ENCODE peak calls at places on chromosomes 4 and X, in four cellular contexts. A is SK-N-SH; M is Peyer's patch; I is CD8-positive, alpha-beta memory T cell. W is an unnamed sample.

GRCh38 chr4:53635697-53636483 is 44.6 kb upstream of the LNX1 start:
- DNase-seq in A (no peak), M (no peak), I (no peak), W (no peak)

GRCh38 chr4:153940916-153941315 is 152.0 kb upstream of the SFRP2 start:
- DNase-seq in A (no peak), M (no peak), I (no peak), W (no peak)

GRCh38 chr4:78056265-78057129 is 626 bp upstream of the FRAS1 start:
- DNase-seq in A (peak; percentile 75), M (peak; percentile 37), I (no peak), W (peak; percentile 48)

GRCh38 chrX:156004256-156004655 is 6.8 kb downstream of the IL9R start:
- DNase-seq in A (no peak), M (no peak), I (no peak), W (no peak)

GRCh38 chr4:76572224-76572623 is 137.2 kb downstream of the SHROOM3 start:
- DNase-seq in A (no peak), M (no peak), I (no peak), W (no peak)

GRCh38 chrX:105515561-105515960 is 295.1 kb upstream of the TEX13A start:
- DNase-seq in A (no peak), M (no peak), I (no peak), W (no peak)

GRCh38 chrX:153773741-153774575 is 6.9 kb upstream of the SRPK3 start:
- DNase-seq in A (peak; percentile 36), M (no peak), I (no peak), W (no peak)

GRCh38 chr4:93072292-93072691 is 756.3 kb upstream of the ATOH1 start:
- DNase-seq in A (no peak), M (no peak), I (no peak), W (no peak)

GRCh38 chr4:16496501-16496900 is 270.2 kb upstream of the TAPT1 start:
- DNase-seq in A (no peak), M (no peak), I (no peak), W (peak; percentile 17)

GRCh38 chrX:24550166-24550565 is 85.1 kb downstream of the PDK3 start:
- DNase-seq in A (no peak), M (no peak), I (no peak), W (no peak)

GRCh38 chr4:185305979-185306442 is 89.7 kb downstream of the LRP2BP start:
- DNase-seq in A (no peak), M (no peak), I (no peak), W (peak; percentile 79)

GRCh38 chr4:185304541-185304940 is 91.2 kb downstream of the LRP2BP start:
- DNase-seq in A (no peak), M (no peak), I (no peak), W (no peak)

GRCh38 chr4:185309770-185310169 is 86.0 kb downstream of the LRP2BP start:
- DNase-seq in A (no peak), M (no peak), I (no peak), W (no peak)

GRCh38 chr4:185307136-185307950 is 88.4 kb downstream of the LRP2BP start:
- DNase-seq in A (no peak), M (no peak), I (no peak), W (no peak)

DNA sequence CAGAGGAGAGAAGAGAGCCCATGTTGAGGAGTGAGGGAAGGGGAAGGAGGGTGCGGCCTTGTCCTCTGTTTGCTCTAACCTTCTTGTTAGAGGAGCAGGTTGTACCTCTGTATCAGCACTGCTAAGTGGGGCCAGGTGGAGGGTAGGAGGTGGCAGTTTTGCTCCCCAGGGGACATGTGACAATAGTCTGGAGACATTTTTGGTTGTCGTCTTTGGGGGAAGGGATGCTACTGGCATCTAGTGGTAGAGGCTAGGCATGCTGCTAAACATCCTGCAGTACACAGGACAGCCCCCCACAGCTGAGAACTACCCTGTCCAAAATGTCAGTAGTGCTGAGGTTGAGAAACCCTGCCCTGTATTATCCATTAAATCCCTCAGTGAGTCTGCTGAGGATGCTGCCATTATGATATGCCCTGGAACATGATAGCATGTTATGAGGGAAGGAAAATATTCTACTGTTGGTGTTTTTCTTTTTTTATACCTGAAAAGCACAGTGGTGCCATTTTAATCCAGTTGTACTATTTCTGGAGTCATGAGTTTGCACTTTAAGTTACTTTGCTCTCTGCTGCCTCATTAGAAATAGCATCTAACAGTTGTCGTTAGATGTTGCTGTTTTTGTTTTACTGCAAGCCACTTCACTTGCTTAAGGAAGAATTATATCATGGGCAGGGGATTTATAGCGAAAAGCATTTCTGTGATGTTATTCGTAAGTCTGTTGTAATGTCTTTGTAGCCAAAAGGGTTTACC is 90.6 kb downstream of the LRP2BP start:
- DNase-seq in A (peak; percentile 28), M (no peak), I (no peak), W (no peak)
- H3K4me3 ChIP-seq in A (no peak overlapping the region), M (no peak overlapping the region), I (no peak overlapping the region), W (no peak overlapping the region)

GRCh38 chr4:156584100-156584499 is 387.5 kb downstream of the PDGFC start:
- DNase-seq in A (no peak), M (no peak), I (no peak), W (no peak)

GRCh38 chr4:156578713-156579112 is 392.9 kb downstream of the PDGFC start:
- DNase-seq in A (no peak), M (no peak), I (no peak), W (no peak)

GRCh38 chr4:156581693-156582092 is 389.9 kb downstream of the PDGFC start:
- DNase-seq in A (no peak), M (no peak), I (no peak), W (no peak)

GRCh38 chr4:156581282-156581681 is 390.3 kb downstream of the PDGFC start:
- DNase-seq in A (no peak), M (no peak), I (no peak), W (no peak)

GRCh38 chr4:156583265-156583664 is 388.3 kb downstream of the PDGFC start:
- DNase-seq in A (no peak), M (no peak), I (no peak), W (no peak)
- H3K4me3 ChIP-seq in A (no peak overlapping the region), M (no peak overlapping the region), I (no peak overlapping the region), W (no peak overlapping the region)

GRCh38 chrX:33725556-33726232 is 406.4 kb downstream of the FAM47A start:
- DNase-seq in A (no peak), M (no peak), I (no peak), W (no peak)
- H3K4me3 ChIP-seq in A (peak overlapping the region; percentile 29), M (no peak overlapping the region), I (no peak overlapping the region), W (peak overlapping the region; percentile 37)

GRCh38 chr4:145907827-145908226 is 30.8 kb downstream of the ZNF827 start:
- DNase-seq in A (no peak), M (no peak), I (no peak), W (no peak)

GRCh38 chr4:145907363-145907762 is 31.3 kb downstream of the ZNF827 start:
- DNase-seq in A (no peak), M (no peak), I (no peak), W (no peak)

GRCh38 chr4:145909773-145910172 is 28.9 kb downstream of the ZNF827 start:
- DNase-seq in A (no peak), M (no peak), I (no peak), W (no peak)

GRCh38 chr4:145912391-145912790 is 26.2 kb downstream of the ZNF827 start:
- DNase-seq in A (no peak), M (no peak), I (no peak), W (no peak)

DNA sequence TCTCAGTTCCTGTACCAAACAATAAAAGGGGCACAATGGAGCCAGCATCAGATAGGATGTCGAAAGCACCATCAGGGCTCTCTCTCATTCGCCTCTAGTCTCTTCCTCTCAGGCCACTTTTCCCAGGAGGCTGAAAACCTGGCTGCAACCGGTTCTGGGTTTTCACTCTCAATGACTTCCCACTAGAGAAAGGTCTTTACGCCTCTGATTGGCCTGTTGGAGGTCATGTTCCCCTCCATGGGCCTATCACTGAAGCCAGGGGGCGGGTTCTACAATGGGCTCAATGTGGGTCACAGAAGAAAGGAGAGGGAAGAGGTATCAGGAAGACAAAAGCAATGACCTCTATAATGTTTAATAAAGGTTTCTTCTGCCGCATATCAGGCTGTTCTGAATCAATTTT is 29.3 kb downstream of the ZNF827 start:
- DNase-seq in A (peak; percentile 20), M (no peak), I (no peak), W (no peak)
- H3K4me3 ChIP-seq in A (no peak overlapping the region), M (peak overlapping the region; percentile 11), I (no peak overlapping the region), W (no peak overlapping the region)

DNA sequence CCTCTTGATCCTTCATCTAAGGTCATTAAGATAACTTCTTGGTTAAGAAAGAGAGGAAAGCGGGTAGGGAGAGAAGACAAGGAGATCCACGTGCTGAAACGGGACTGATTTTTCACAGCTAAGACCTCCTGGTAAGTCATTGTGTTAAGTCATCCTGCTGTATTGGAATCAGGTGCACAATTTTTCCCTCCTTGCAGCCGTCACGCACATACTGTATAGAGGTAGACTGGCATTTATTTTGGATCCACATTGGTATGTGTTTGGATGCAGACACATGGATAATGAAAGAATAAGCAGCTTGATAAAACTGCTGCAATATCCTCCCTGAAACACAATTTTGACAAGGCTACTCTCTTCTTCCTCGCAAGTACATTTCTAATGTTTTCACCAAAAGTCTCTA is 60.1 kb upstream of the NAP1L5 start:
- DNase-seq in A (no peak), M (no peak), I (no peak), W (no peak)
- H3K4me3 ChIP-seq in A (no peak overlapping the region), M (no peak overlapping the region), I (no peak overlapping the region), W (no peak overlapping the region)

DNA sequence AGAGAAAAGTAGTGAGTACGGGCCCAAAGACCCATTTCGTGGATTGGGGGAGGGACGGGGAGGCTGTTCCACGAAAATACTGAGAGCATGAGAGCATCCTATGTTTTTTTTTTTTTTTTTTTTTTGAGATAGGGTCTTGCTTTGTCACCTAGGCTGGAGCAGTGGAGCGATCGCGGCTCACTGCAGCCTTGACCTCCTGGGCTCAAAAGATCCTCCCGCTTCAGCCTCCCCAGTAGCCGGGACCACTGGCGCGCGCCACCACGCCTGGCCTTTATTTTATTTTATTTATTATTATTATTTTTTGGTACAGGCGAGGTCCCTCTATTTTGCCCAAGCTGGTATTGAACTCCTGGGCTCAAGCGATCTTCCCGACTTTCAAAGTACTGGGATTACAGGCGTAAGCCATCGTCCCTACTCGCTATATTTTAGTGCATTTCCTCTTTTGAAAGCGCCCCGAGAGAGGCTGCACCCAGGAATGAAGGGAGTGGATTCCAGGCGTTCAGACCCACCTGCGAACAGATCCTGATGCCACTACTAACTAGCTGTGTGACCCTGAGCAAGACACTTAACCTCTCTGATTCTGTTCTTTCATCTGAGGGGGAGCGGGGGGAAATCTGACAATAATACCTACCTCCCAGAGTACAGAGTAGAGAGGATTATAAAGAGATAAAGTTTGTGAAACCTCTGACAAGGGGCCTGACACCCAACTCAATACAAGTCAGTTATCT is 5.4 kb upstream of the MSX1 start:
- DNase-seq in A (no peak), M (no peak), I (no peak), W (no peak)
- H3K4me3 ChIP-seq in A (no peak overlapping the region), M (no peak overlapping the region), I (no peak overlapping the region), W (no peak overlapping the region)

DNA sequence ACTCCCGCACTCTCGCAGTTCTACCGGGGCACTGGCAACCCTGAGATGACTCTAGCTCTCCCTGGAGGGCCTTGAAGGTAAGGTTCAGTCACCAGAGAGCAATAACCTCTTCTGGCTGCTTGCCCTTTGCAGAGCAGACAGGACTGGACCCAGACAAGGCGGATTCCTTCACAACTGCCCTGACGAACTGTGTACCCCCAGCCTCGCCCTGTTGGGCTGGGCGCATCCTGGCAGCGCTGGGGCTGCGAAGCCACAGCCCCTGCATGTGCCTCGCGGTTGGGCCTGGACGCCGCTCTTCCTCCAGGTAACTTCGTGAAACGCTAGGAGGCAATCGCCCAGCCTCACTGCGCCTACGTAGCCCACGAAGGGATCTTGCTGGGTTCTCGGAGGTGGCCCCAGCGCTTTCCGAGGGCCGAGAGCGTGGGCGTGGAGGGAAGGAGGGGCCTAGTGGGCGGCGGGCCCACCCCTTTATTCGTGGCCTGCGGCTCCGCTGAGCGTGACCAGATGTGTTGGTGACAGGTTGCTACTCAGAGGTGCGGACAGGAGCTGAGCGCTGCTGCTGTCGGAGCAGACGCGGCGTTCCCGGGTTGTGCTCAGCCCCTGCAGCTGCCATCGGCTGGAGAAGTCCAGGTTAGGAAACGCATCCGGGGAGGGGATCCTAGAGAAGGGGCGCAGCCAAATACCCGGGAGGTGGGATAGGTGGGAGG is 1.9 kb upstream of the MAMLD1 start:
- DNase-seq in A (peak; percentile 31), M (no peak), I (peak; percentile 32), W (no peak)
- H3K4me3 ChIP-seq in A (peak overlapping the region; percentile 58), M (peak overlapping the region; percentile 39), I (peak overlapping the region; percentile 50), W (peak overlapping the region; percentile 61)

W was measured in skeletal muscle cell.